ENCODE peak calls at places on chromosomes 3 and 15, in seven cellular contexts. One of them, this sample, is unnamed.

GRCh38 chr15:75049392-75049791 is 26.0 kb downstream of the PPCDC start:
- DNase-seq in GM19239: no peak
- DNase-seq in central memory CD8-positive, alpha-beta T cell: no peak
- DNase-seq in GM20000: no peak
- DNase-seq in EL: no peak
- DNase-seq in activated B cell treated with CpG ODN at 0.5 μM for 24 hours: no peak
- DNase-seq in uterus: peak
- DNase-seq in this sample: no peak

GRCh38 chr3:98730338-98730737 is 32.8 kb upstream of the ST3GAL6 start:
- DNase-seq in central memory CD8-positive, alpha-beta T cell: no peak
- DNase-seq in EL: peak
- DNase-seq in GM20000: peak
- DNase-seq in GM19239: no peak
- DNase-seq in uterus: no peak
- DNase-seq in activated B cell treated with CpG ODN at 0.5 μM for 24 hours: no peak
- DNase-seq in this sample: no peak

GRCh38 chr15:40549894-40550293 is 14.9 kb downstream of the CCDC32 start:
- DNase-seq in uterus: no peak
- DNase-seq in EL: no peak
- DNase-seq in activated B cell treated with CpG ODN at 0.5 μM for 24 hours: no peak
- DNase-seq in central memory CD8-positive, alpha-beta T cell: no peak
- DNase-seq in GM19239: no peak
- DNase-seq in GM20000: no peak
- DNase-seq in this sample: no peak

GRCh38 chr15:76200083-76200465 is 111.2 kb downstream of the ETFA start:
- DNase-seq in uterus: no peak
- DNase-seq in GM19239: no peak
- DNase-seq in EL: no peak
- DNase-seq in GM20000: no peak
- DNase-seq in activated B cell treated with CpG ODN at 0.5 μM for 24 hours: no peak
- DNase-seq in central memory CD8-positive, alpha-beta T cell: no peak
- DNase-seq in this sample: no peak

GRCh38 chr3:72199530-72199929 is 414.6 kb upstream of the PROK2 start:
- DNase-seq in activated B cell treated with CpG ODN at 0.5 μM for 24 hours: no peak
- DNase-seq in central memory CD8-positive, alpha-beta T cell: no peak
- DNase-seq in EL: no peak
- DNase-seq in uterus: no peak
- DNase-seq in GM19239: no peak
- DNase-seq in GM20000: no peak
- DNase-seq in this sample: no peak

GRCh38 chr15:75639709-75640482 is at the start of gene IMP3:
- DNase-seq in uterus: peak
- DNase-seq in GM20000: peak
- DNase-seq in central memory CD8-positive, alpha-beta T cell: peak
- DNase-seq in EL: peak
- DNase-seq in activated B cell treated with CpG ODN at 0.5 μM for 24 hours: peak
- DNase-seq in GM19239: peak
- DNase-seq in this sample: peak

GRCh38 chr3:66452247-66453040 is 48.4 kb downstream of the LRIG1 start:
- DNase-seq in GM19239: no peak
- DNase-seq in EL: no peak
- DNase-seq in central memory CD8-positive, alpha-beta T cell: no peak
- DNase-seq in uterus: peak
- DNase-seq in GM20000: no peak
- DNase-seq in activated B cell treated with CpG ODN at 0.5 μM for 24 hours: no peak
- DNase-seq in this sample: no peak

GRCh38 chr15:76973362-76973743 is 21.6 kb upstream of the PSTPIP1 start:
- DNase-seq in GM20000: peak
- DNase-seq in central memory CD8-positive, alpha-beta T cell: peak
- DNase-seq in uterus: no peak
- DNase-seq in GM19239: no peak
- DNase-seq in activated B cell treated with CpG ODN at 0.5 μM for 24 hours: no peak
- DNase-seq in EL: peak
- DNase-seq in this sample: peak

GRCh38 chr3:52310861-52311566 is 5.1 kb upstream of the DNAH1 start:
- DNase-seq in GM19239: peak
- DNase-seq in EL: no peak
- DNase-seq in central memory CD8-positive, alpha-beta T cell: peak
- DNase-seq in activated B cell treated with CpG ODN at 0.5 μM for 24 hours: peak
- DNase-seq in GM20000: peak
- DNase-seq in uterus: no peak
- DNase-seq in this sample: peak

GRCh38 chr15:72591361-72591760 is 63.1 kb upstream of the GOLGA6B start:
- DNase-seq in GM19239: no peak
- DNase-seq in central memory CD8-positive, alpha-beta T cell: no peak
- DNase-seq in uterus: no peak
- DNase-seq in activated B cell treated with CpG ODN at 0.5 μM for 24 hours: no peak
- DNase-seq in EL: peak
- DNase-seq in GM20000: no peak
- DNase-seq in this sample: peak

GRCh38 chr15:66452971-66453580 is 44.5 kb downstream of the SNAPC5 start:
- DNase-seq in GM19239: no peak
- DNase-seq in central memory CD8-positive, alpha-beta T cell: no peak
- DNase-seq in EL: no peak
- DNase-seq in GM20000: no peak
- DNase-seq in uterus: no peak
- DNase-seq in activated B cell treated with CpG ODN at 0.5 μM for 24 hours: no peak
- DNase-seq in this sample: no peak

GRCh38 chr3:16136042-16136441 is 38.4 kb upstream of the GALNT15 start:
- DNase-seq in GM19239: no peak
- DNase-seq in activated B cell treated with CpG ODN at 0.5 μM for 24 hours: no peak
- DNase-seq in uterus: no peak
- DNase-seq in GM20000: no peak
- DNase-seq in EL: peak
- DNase-seq in central memory CD8-positive, alpha-beta T cell: no peak
- DNase-seq in this sample: peak

GRCh38 chr3:144031938-144032337 is 60.3 kb downstream of the DIPK2A start:
- DNase-seq in activated B cell treated with CpG ODN at 0.5 μM for 24 hours: no peak
- DNase-seq in GM20000: no peak
- DNase-seq in uterus: no peak
- DNase-seq in central memory CD8-positive, alpha-beta T cell: no peak
- DNase-seq in EL: no peak
- DNase-seq in GM19239: no peak
- DNase-seq in this sample: no peak

GRCh38 chr3:172629470-172629869 is 81.4 kb downstream of the NCEH1 start:
- DNase-seq in EL: peak
- DNase-seq in GM19239: no peak
- DNase-seq in activated B cell treated with CpG ODN at 0.5 μM for 24 hours: no peak
- DNase-seq in GM20000: no peak
- DNase-seq in uterus: no peak
- DNase-seq in central memory CD8-positive, alpha-beta T cell: no peak
- DNase-seq in this sample: peak

GRCh38 chr15:39852237-39852636 is 67.8 kb downstream of the GPR176 start:
- DNase-seq in GM19239: no peak
- DNase-seq in activated B cell treated with CpG ODN at 0.5 μM for 24 hours: no peak
- DNase-seq in GM20000: no peak
- DNase-seq in EL: peak
- DNase-seq in central memory CD8-positive, alpha-beta T cell: no peak
- DNase-seq in uterus: no peak
- DNase-seq in this sample: peak